ENCODE peak calls at places on chromosomes 1 and 21, in five cellular contexts. Q is IMR-90, R is GM12878, S is K562, P is HepG2. E is an unnamed sample.

GRCh38 chr1:246573481-246573880 is 7.2 kb downstream of the CNST start:
- DNase-seq in Q (no peak), R (no peak), S (no peak), P (no peak), E (no peak)

GRCh38 chr1:239647045-239647444 is 260.7 kb downstream of the CHRM3 start:
- DNase-seq in Q (no peak), R (no peak), S (no peak), P (no peak), E (no peak)

GRCh38 chr1:209835782-209836298 is 8.1 kb downstream of the UTP25 start:
- DNase-seq in Q (peak), R (no peak), S (no peak), P (no peak), E (no peak)

GRCh38 chr1:51237714-51238403 is 1.8 kb downstream of the RNF11 start:
- DNase-seq in Q (peak), R (no peak), S (no peak), P (no peak), E (no peak)

GRCh38 chr1:219990782-219991510 is 55.4 kb downstream of the EPRS1 start:
- DNase-seq in Q (peak), R (no peak), S (no peak), P (peak), E (peak)

GRCh38 chr1:199776768-199777497 is 250.6 kb upstream of the NR5A2 start:
- DNase-seq in Q (no peak), R (no peak), S (no peak), P (no peak), E (no peak)

GRCh38 chr21:45228171-45228641 is 59.5 kb downstream of the POFUT2 start:
- DNase-seq in Q (peak), R (no peak), S (no peak), P (peak), E (no peak)

GRCh38 chr21:37149411-37149810 is 76.4 kb downstream of the TTC3 start:
- DNase-seq in Q (peak), R (no peak), S (no peak), P (peak), E (no peak)

GRCh38 chr21:45993210-45994085 is 11.9 kb downstream of the COL6A1 start:
- DNase-seq in Q (no peak), R (no peak), S (no peak), P (no peak), E (no peak)

GRCh38 chr1:156911587-156912298 is 8.7 kb upstream of the LRRC71 start:
- DNase-seq in Q (no peak), R (no peak), S (no peak), P (no peak), E (no peak)

GRCh38 chr1:56771717-56772116 is 47.5 kb downstream of the FYB2 start:
- DNase-seq in Q (no peak), R (no peak), S (no peak), P (no peak), E (no peak)

GRCh38 chr1:10667815-10668214 is 128.6 kb downstream of the CASZ1 start:
- DNase-seq in Q (no peak), R (no peak), S (no peak), P (no peak), E (peak)

GRCh38 chr1:219792337-219793021 is 135.9 kb downstream of the SLC30A10 start:
- DNase-seq in Q (peak), R (no peak), S (no peak), P (no peak), E (peak)

GRCh38 chr1:170624141-170624540 is 39.8 kb upstream of the PRRX1 start:
- DNase-seq in Q (no peak), R (no peak), S (no peak), P (no peak), E (no peak)

GRCh38 chr1:153678519-153679336 is at the start of gene NPR1:
- DNase-seq in Q (no peak), R (no peak), S (no peak), P (no peak), E (peak)
- TF ChIP-seq MXI1 in Q (no peak), R (no peak), S (no peak), P (no peak), E (no peak)

GRCh38 chr1:100721502-100722205 is 2.1 kb downstream of the VCAM1 start:
- DNase-seq in Q (peak), R (no peak), S (no peak), P (no peak), E (no peak)
- TF ChIP-seq MXI1 in Q (peak), R (no peak), S (no peak), P (no peak), E (no peak)

GRCh38 chr1:54559111-54559548 is 11.1 kb downstream of the ACOT11 start:
- DNase-seq in Q (no peak), R (no peak), S (no peak), P (no peak), E (no peak)

GRCh38 chr1:54557956-54558355 is 9.9 kb downstream of the ACOT11 start:
- DNase-seq in Q (peak), R (no peak), S (no peak), P (no peak), E (no peak)

GRCh38 chr1:54559771-54560231 is 11.8 kb downstream of the ACOT11 start:
- DNase-seq in Q (no peak), R (no peak), S (no peak), P (no peak), E (peak)

GRCh38 chr1:54556110-54556509 is 8.1 kb downstream of the ACOT11 start:
- DNase-seq in Q (no peak), R (no peak), S (no peak), P (no peak), E (no peak)

DNA sequence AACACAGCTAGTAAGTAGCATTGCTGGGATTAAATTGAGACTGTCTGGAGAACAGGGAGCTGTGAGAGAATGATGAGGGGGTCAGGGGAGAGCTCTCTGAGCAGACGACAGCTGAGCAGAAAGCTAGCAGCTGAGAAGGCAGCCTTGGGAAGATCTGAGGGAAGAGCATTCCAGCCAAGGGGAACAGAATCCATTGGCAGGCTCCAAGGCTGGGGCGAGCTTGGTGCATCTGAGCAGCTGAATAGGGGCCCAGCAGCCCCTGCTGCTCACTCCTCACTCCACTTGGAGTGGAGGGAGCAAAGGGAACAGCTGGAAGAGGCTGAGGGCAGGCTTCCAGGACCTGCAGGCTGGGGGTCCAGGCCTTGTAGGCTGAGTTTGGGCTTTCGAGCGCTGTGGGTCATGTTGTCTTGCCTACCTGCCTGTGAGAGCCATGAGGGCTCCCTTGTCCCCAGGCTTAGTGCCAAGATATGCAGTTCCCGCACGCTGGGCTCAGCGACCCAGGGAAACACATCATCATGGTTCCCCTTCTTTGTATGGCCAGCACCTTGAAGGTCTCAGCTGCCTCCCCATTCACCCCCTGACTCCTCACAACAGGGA is 10.5 kb downstream of the ACOT11 start:
- DNase-seq in Q (no peak), R (no peak), S (no peak), P (no peak), E (no peak)
- TF ChIP-seq MXI1 in Q (no peak), R (no peak), S (no peak), P (no peak), E (no peak)

GRCh38 chr1:20212685-20213331 is 26.5 kb upstream of the PLA2G2C start:
- DNase-seq in Q (peak), R (no peak), S (peak), P (peak), E (peak)
- TF ChIP-seq MXI1 in Q (no peak), R (no peak), S (no peak), P (no peak), E (no peak)

GRCh38 chr1:27971674-27972073 is 11.9 kb downstream of the XKR8 start:
- DNase-seq in Q (no peak), R (no peak), S (no peak), P (no peak), E (peak)

GRCh38 chr1:27970401-27970800 is 10.6 kb downstream of the XKR8 start:
- DNase-seq in Q (peak), R (no peak), S (no peak), P (no peak), E (no peak)

GRCh38 chr1:27973771-27974452 is 14.1 kb downstream of the XKR8 start:
- DNase-seq in Q (no peak), R (no peak), S (no peak), P (no peak), E (no peak)

GRCh38 chr1:27968692-27969091 is 8.9 kb downstream of the XKR8 start:
- DNase-seq in Q (peak), R (no peak), S (no peak), P (no peak), E (no peak)

DNA sequence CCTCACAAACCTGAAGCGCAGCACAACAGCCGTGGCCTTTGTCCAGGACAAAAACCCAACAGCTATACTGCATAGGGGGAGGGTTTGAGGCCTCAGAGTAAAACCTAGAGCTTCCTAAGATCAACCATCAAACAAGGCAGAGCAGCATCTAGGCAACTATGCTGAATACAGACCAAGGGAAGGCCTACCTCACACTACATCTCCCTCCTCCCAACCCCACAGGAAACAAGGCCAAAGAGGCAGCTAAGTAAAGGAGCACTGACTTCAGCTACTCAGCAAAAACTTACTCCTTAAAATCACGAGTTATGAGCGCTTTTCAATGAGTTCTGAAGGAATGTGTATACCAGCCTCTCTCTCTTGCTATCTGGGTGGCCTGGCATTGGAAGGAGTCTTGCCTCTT is 12.4 kb downstream of the XKR8 start:
- DNase-seq in Q (no peak), R (no peak), S (no peak), P (no peak), E (no peak)
- TF ChIP-seq MXI1 in Q (no peak), R (no peak), S (no peak), P (no peak), E (no peak)

GRCh38 chr1:3485016-3485415 is 30.6 kb downstream of the ARHGEF16 start:
- DNase-seq in Q (no peak), R (no peak), S (no peak), P (no peak), E (no peak)

GRCh38 chr1:3483380-3483779 is 28.9 kb downstream of the ARHGEF16 start:
- DNase-seq in Q (no peak), R (no peak), S (no peak), P (no peak), E (no peak)

GRCh38 chr1:3481836-3482589 is 27.5 kb downstream of the ARHGEF16 start:
- DNase-seq in Q (no peak), R (no peak), S (no peak), P (no peak), E (no peak)

GRCh38 chr1:3482590-3482899 is 28.1 kb downstream of the ARHGEF16 start:
- DNase-seq in Q (no peak), R (no peak), S (peak), P (no peak), E (no peak)

GRCh38 chr1:3483801-3484444 is 29.5 kb downstream of the ARHGEF16 start:
- DNase-seq in Q (no peak), R (no peak), S (peak), P (peak), E (peak)
- TF ChIP-seq MXI1 in Q (no peak), R (no peak), S (no peak), P (no peak), E (no peak)

GRCh38 chr1:12031039-12031980 is 12.0 kb downstream of the MIIP start:
- DNase-seq in Q (peak), R (no peak), S (peak), P (no peak), E (peak)
- TF ChIP-seq MXI1 in Q (no peak), R (no peak), S (no peak), P (no peak), E (no peak)

GRCh38 chr1:214028095-214028494 is 40.3 kb downstream of the PROX1 start:
- DNase-seq in Q (no peak), R (no peak), S (no peak), P (peak), E (no peak)

GRCh38 chr1:214029796-214030195 is 42.0 kb downstream of the PROX1 start:
- DNase-seq in Q (no peak), R (no peak), S (no peak), P (no peak), E (no peak)

GRCh38 chr1:214027498-214027897 is 39.7 kb downstream of the PROX1 start:
- DNase-seq in Q (no peak), R (no peak), S (no peak), P (peak), E (no peak)

GRCh38 chr1:214028569-214028968 is 40.8 kb downstream of the PROX1 start:
- DNase-seq in Q (no peak), R (no peak), S (no peak), P (no peak), E (peak)

GRCh38 chr1:214028999-214029406 is 41.2 kb downstream of the PROX1 start:
- DNase-seq in Q (no peak), R (no peak), S (no peak), P (peak), E (no peak)
- TF ChIP-seq MXI1 in Q (no peak), R (no peak), S (no peak), P (no peak), E (peak)

GRCh38 chr1:59990470-59990869 is 63.9 kb upstream of the CYP2J2 start:
- DNase-seq in Q (no peak), R (no peak), S (peak), P (no peak), E (peak)

GRCh38 chr1:59986736-59987310 is 60.2 kb upstream of the CYP2J2 start:
- DNase-seq in Q (no peak), R (no peak), S (no peak), P (no peak), E (no peak)

DNA sequence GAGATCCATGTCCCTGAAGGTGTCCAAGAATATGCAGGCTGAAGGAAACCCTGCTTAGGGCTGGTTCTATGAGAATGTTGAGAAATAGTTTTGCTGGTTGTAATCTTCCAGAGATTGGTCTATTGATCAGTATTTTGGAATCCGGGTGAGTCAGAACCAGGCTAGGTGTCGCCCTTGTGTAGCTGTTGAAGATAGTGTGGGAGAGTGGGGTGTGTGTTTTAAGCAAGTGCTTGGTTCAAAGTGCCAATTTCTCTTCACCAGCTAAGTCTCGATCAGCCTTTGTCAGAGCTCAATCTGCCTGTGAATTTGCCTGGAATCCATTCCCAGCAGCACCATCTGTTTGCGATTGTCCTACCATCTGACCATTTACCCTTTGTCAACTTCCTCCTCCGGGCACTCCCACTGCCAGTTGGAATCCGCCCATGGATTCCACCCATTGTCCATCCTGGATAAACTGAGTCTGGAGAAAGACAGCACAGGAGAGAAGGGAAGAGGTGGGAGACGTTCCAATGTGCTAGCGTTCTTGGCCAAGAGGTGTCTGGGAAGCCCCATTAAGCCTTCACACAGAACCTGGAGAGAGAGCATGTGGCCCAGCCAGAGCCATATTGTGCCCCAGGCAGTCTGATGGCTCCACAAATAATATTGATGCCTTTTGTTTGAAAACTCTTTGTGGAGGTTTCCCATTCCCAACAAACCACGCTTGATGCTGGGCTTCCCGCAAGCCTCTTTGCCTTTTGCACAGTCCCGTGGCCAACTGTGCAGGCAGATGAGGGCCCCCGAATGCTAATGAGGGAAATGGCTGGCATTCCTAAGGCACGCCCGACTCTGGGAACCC is 59.5 kb upstream of the CYP2J2 start:
- DNase-seq in Q (no peak), R (no peak), S (no peak), P (no peak), E (no peak)
- TF ChIP-seq MXI1 in Q (no peak), R (no peak), S (no peak), P (no peak), E (no peak)

GRCh38 chr1:7408771-7409150 is 362.3 kb upstream of the VAMP3 start:
- DNase-seq in Q (no peak), R (no peak), S (no peak), P (no peak), E (no peak)

GRCh38 chr1:7410156-7410555 is 360.9 kb upstream of the VAMP3 start:
- DNase-seq in Q (no peak), R (no peak), S (no peak), P (no peak), E (no peak)

GRCh38 chr1:7407547-7407895 is 363.6 kb upstream of the VAMP3 start:
- DNase-seq in Q (no peak), R (no peak), S (no peak), P (no peak), E (no peak)

GRCh38 chr1:7407980-7408770 is 362.9 kb upstream of the VAMP3 start:
- DNase-seq in Q (no peak), R (no peak), S (no peak), P (no peak), E (no peak)

DNA sequence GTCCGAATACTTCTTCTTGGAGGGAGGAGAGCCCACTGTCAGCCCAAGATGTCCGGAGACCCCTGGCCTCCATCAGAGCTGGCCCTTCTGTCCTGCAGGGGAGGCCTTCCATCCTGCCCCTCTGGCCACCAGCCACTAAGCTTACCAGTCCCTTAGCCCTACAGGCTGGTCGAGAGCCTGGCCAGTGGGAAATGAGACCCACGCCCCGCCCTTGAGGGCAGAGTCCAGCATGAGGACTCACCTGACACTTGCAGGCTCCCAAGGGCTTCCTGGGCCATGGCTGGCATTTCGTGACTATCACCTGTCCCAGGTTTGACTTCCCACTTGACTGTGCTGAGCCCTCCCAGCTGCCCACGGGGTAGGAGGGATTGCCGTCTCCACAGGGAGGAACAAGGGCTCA is 361.8 kb upstream of the VAMP3 start:
- DNase-seq in Q (no peak), R (no peak), S (no peak), P (no peak), E (no peak)
- TF ChIP-seq MXI1 in Q (no peak), R (no peak), S (no peak), P (no peak), E (no peak)